ENCODE peak calls at places on chromosomes 7 and 10, in six cellular contexts. Y is neuronal stem cell, U is tibial artery, F is GM23248, A is stomach, L is neural progenitor cell. D is an unnamed sample.

GRCh38 chr10:132815161-132815857 is 29.4 kb upstream of the NKX6-2 start:
- DNase-seq in A (no peak), L (no peak), U (no peak), Y (no peak), F (no peak), D (no peak)

GRCh38 chr10:111035542-111035941 is 41.3 kb upstream of the ADRA2A start:
- DNase-seq in A (no peak), L (no peak), F (peak; percentile 32), Y (no peak), U (no peak), D (no peak)

GRCh38 chr10:88195841-88196240 is 332.4 kb downstream of the PTEN start:
- DNase-seq in F (no peak), L (no peak), A (no peak), Y (no peak), U (no peak), D (no peak)

GRCh38 chr10:124560377-124560776 is 98.8 kb downstream of the LHPP start:
- DNase-seq in A (no peak), F (peak; percentile 82), Y (no peak), L (no peak), U (peak; percentile 80), D (peak; percentile 86)

GRCh38 chr10:62584216-62584615 is 210.0 kb downstream of the ZNF365 start:
- DNase-seq in A (no peak), U (no peak), F (peak; percentile 86), L (no peak), Y (no peak), D (no peak)

GRCh38 chr7:157576415-157576814 is 239.6 kb downstream of the DNAJB6 start:
- DNase-seq in F (no peak), Y (no peak), U (no peak), A (no peak), L (no peak), D (peak; percentile 52)

GRCh38 chr7:8217200-8218068 is 44.5 kb downstream of the ICA1 start:
- DNase-seq in Y (peak; percentile 67), L (peak; percentile 90), F (peak; percentile 81), U (no peak), A (no peak), D (no peak)

GRCh38 chr10:76523215-76523614 is 1091.8 kb downstream of the LRMDA start:
- DNase-seq in U (peak; percentile 20), F (no peak), Y (no peak), L (no peak), A (no peak), D (peak; percentile 22)

GRCh38 chr7:35754741-35755140 is 46.1 kb upstream of the SEPTIN7 start:
- DNase-seq in L (no peak), U (no peak), Y (no peak), F (peak; percentile 6), A (no peak), D (no peak)
- H3K27ac ChIP-seq in L (no peak overlapping the region), U (no peak overlapping the region), Y (no peak overlapping the region), F (no peak overlapping the region), A (peak overlapping the region; percentile 63), D (no peak overlapping the region)

GRCh38 chr10:121519901-121520500 is 78.2 kb downstream of the FGFR2 start:
- DNase-seq in Y (no peak), U (no peak), A (no peak), F (no peak), L (no peak), D (no peak)

GRCh38 chr10:121524138-121524817 is 74.0 kb downstream of the FGFR2 start:
- DNase-seq in A (no peak), L (no peak), U (no peak), F (no peak), Y (no peak), D (peak; percentile 28)

GRCh38 chr10:121522841-121523240 is 75.4 kb downstream of the FGFR2 start:
- DNase-seq in U (no peak), F (no peak), L (no peak), A (no peak), Y (no peak), D (no peak)

GRCh38 chr10:121519411-121519810 is 78.8 kb downstream of the FGFR2 start:
- DNase-seq in L (no peak), Y (no peak), A (no peak), F (no peak), U (no peak), D (no peak)

DNA sequence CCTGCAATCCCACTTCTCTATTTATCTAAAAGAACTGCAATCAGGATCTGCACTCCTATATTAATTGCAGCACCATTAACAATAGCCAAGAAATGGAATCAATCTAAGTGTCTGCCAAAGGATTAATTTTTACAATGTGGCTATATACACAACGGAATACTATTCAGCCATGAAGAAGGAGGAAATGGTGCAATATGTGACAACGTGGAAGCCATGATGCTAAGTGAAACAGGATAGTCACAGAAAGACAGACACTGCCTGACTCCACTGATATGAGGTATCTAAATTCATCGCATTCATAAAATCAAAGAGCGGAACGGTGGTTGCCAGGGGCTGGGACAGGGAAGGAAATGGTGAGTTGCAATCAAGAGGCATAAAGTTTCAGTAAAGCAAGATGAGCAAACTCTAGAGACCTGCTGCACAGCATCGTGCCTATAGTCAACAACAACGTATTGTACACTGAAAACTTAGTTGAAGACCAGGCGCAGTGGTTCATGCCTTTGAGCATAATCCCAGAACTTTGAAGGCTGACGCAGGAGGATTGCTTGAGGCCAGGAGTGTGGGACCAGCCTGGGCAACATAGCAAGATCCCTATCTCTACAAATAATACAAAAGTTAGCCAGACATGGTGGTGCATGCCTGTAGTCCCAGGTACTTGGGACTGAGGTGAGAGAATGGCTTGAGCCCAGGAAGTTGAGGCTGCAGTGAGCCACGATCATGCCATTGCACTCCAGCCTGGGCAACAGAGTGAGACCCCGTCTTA is 76.3 kb downstream of the FGFR2 start:
- DNase-seq in Y (no peak), A (no peak), L (no peak), U (no peak), F (no peak), D (no peak)
- H3K27me3 ChIP-seq in Y (peaks cover 2% of the 10 kb centered on the region), A (no peaks in the 10 kb centered on the region), L (no peaks in the 10 kb centered on the region), U (no peaks in the 10 kb centered on the region), F (no peaks in the 10 kb centered on the region), D (no peaks in the 10 kb centered on the region)

GRCh38 chr10:72612203-72612826 is 13.6 kb downstream of the MICU1 start:
- DNase-seq in F (peak; percentile 17), A (no peak), Y (no peak), L (no peak), U (no peak), D (no peak)
- H3K4me3 ChIP-seq in F (no peak overlapping the region), A (peak overlapping the region; percentile 28), Y (no peak overlapping the region), L (no peak overlapping the region), U (no peak overlapping the region), D (no peak overlapping the region)

GRCh38 chr7:140403878-140404564 is at the start of gene RAB19:
- DNase-seq in U (no peak), Y (no peak), L (peak; percentile 43), A (peak; percentile 77), F (no peak), D (no peak)
- H3K27ac ChIP-seq in U (no peak within 1 kb of the TSS), Y (no peak within 1 kb of the TSS), L (no peak within 1 kb of the TSS), A (peak within 1 kb of the TSS; percentile 47), F (no peak within 1 kb of the TSS), D (no peak within 1 kb of the TSS)

GRCh38 chr10:30368065-30368718 is 19.1 kb upstream of the MTPAP start:
- DNase-seq in A (no peak), Y (no peak), F (peak; percentile 50), L (no peak), U (no peak), D (peak; percentile 88)

GRCh38 chr10:30366351-30366750 is 17.3 kb upstream of the MTPAP start:
- DNase-seq in A (no peak), L (no peak), F (no peak), U (no peak), Y (no peak), D (no peak)

GRCh38 chr10:30365883-30366282 is 16.8 kb upstream of the MTPAP start:
- DNase-seq in L (no peak), F (no peak), Y (no peak), U (no peak), A (no peak), D (no peak)

GRCh38 chr10:30365278-30365677 is 16.2 kb upstream of the MTPAP start:
- DNase-seq in Y (no peak), F (peak; percentile 39), L (no peak), A (no peak), U (no peak), D (no peak)

GRCh38 chr10:30366829-30367228 is 17.8 kb upstream of the MTPAP start:
- DNase-seq in Y (no peak), A (no peak), L (no peak), F (peak; percentile 26), U (no peak), D (no peak)
- H3K27me3 ChIP-seq in Y (no peaks in the 10 kb centered on the region), A (no peaks in the 10 kb centered on the region), L (no peaks in the 10 kb centered on the region), F (peaks cover 10% of the 10 kb centered on the region), U (no peaks in the 10 kb centered on the region), D (no peaks in the 10 kb centered on the region)

GRCh38 chr7:155935726-155936125 is 123.5 kb upstream of the SHH start:
- DNase-seq in F (no peak), Y (no peak), A (peak; percentile 20), U (no peak), L (no peak), D (no peak)

GRCh38 chr7:155931386-155932085 is 119.3 kb upstream of the SHH start:
- DNase-seq in Y (no peak), U (no peak), L (no peak), F (no peak), A (peak; percentile 24), D (no peak)

GRCh38 chr7:155938129-155938528 is 125.9 kb upstream of the SHH start:
- DNase-seq in L (no peak), U (no peak), Y (no peak), A (no peak), F (no peak), D (no peak)

GRCh38 chr7:155939350-155939749 is 127.1 kb upstream of the SHH start:
- DNase-seq in U (no peak), F (no peak), L (no peak), Y (no peak), A (no peak), D (no peak)

DNA sequence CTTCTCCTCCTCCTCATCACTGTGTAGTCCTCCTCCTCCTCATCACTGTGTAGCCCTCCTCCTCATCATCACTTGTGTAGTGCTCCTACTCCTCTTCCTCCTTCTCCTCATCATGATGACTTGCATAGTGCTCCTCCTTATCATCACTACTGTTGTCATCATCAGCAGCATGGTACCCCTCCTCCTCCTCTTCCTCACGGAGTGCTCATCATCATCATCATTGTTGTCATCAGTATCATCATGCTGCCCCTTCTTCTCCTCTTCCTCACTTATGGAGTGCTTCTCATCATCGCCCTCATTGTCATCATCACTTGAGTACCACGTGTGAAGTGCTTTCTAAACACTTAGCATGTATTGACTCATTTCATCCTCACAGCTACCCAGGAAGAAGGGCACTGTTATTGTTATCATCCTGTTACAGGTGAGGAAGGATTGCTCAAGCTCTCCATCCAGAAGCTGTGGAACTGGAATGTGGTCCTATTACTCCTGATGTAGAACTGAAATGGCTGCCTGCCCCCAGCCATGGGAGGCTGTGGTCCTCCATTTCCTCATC is 122.8 kb upstream of the SHH start:
- DNase-seq in L (no peak), F (no peak), A (no peak), U (no peak), Y (no peak), D (no peak)
- H3K4me3 ChIP-seq in L (no peak overlapping the region), F (no peak overlapping the region), A (no peak overlapping the region), U (no peak overlapping the region), Y (no peak overlapping the region), D (no peak overlapping the region)

D was measured in testis.